ENCODE peak calls at places on chromosomes 7 and 10, in seven cellular contexts. W is WERI-Rb-1, V is AG04450, J is vagina, Z is HepG2, R is cardiac fibroblast, G is tibial nerve. A is an unnamed sample.

GRCh38 chr7:64884085-64884912 is 18.8 kb upstream of the ZNF273 start:
- DNase-seq in W (no peak), R (no peak), G (no peak), Z (no peak), J (peak), V (no peak), A (no peak)

GRCh38 chr7:104971290-104972071 is 42.5 kb upstream of the KMT2E start:
- DNase-seq in J (no peak), G (no peak), V (no peak), R (peak), Z (peak), W (no peak), A (no peak)

GRCh38 chr10:45470098-45471012 is 96.3 kb downstream of the ALOX5 start:
- DNase-seq in R (peak), V (peak), W (no peak), J (no peak), G (no peak), Z (peak), A (peak)

GRCh38 chr7:5332579-5332978 is 49.8 kb downstream of the SLC29A4 start:
- DNase-seq in G (no peak), V (no peak), R (no peak), Z (no peak), W (no peak), J (no peak), A (no peak)

GRCh38 chr10:122984708-122985107 is 4.5 kb downstream of the PSTK start:
- DNase-seq in W (no peak), R (no peak), G (no peak), J (no peak), Z (no peak), V (no peak), A (no peak)

GRCh38 chr7:82816272-82816671 is 346.4 kb downstream of the PCLO start:
- DNase-seq in G (no peak), Z (no peak), W (no peak), R (no peak), V (no peak), J (no peak), A (no peak)

GRCh38 chr10:72893136-72893798 is at the start of gene OIT3:
- DNase-seq in G (no peak), Z (no peak), V (no peak), W (no peak), R (peak), J (no peak), A (no peak)

GRCh38 chr7:14420768-14421167 is 431.3 kb upstream of the ETV1 start:
- DNase-seq in R (no peak), Z (no peak), V (no peak), G (no peak), J (no peak), W (no peak), A (no peak)

GRCh38 chr10:91123246-91123645 is 97.2 kb upstream of the PCGF5 start:
- DNase-seq in G (no peak), R (no peak), V (no peak), J (no peak), Z (no peak), W (no peak), A (no peak)

DNA sequence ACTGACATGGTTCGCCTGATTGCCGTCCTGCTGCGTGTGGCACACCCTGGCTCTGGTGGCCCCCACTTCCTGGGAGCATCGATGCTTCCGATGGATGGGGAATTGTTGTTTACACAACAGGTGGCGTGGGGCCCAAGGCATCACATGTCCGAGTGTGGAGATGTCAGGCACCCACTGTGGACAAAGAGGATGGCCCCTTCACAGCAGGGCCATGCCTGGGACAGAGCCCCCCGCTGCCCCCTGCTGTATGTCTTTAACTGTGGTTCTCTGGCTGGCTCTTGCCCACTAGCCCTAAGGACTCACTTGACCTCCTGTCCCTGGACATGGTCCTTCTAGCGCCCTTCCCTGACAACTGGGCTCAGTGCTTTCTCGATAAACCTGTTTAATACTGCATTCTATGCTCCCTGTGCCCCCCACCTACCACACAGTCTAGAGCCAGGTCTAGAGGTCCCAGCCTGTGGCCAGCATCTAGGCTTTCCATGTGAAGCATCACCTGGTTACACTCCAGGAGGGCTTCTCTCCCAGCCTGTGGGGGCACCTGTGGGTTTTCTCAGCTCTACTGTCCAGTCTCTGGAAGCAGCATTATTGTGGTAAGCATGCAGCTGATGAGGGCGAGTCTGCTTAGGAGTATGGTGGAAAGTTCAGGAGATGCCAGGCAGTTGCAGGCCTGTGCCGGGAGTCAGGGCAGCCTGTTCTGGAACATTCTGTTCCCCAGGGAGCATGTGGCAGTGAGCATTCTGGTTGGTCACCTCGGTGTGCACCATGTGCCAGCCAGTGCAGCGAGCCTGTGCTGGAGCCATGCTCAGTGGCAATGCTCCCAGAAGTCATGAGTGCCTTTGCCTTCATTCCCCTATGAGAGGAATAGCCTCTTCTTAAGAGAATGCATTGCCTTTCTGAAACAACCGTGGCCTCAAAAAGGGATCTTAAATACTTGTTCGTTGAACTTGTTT is 10.4 kb downstream of the ADCY1 start:
- DNase-seq in W (no peak), Z (no peak), J (no peak), V (no peak), G (no peak), R (no peak), A (no peak)
- TF ChIP-seq CTCF in W (peak), Z (peak), J (no peak), V (no peak), G (no peak), R (no peak), A (no peak)

DNA sequence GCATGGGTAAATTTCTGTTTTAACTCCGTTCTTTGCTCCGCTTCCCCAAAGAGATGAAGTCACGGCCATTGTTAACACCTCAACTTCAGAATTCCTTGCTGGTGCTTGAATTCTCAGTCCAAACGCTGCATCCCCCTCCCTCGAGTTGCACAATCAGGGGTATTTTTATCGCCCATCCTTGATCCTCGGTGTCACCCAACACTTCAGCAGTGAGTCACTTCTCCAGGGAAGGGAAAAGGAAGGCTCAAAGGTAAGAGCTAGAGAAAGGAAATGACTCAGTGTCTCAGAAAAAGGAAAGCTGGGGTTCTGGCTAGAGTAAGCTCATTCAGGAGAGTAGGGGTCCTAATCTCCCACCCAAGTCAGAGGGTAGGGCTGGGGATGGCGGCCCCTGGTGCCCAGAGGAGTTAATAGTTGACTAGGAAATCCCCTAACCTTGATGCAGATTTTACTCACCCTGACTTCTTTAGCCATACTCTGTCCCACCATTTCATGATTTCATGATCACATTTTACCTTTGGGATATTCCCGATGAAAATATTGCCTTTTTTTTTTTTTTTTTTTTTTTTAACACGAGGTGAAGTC is 39.8 kb upstream of the TRIM8 start:
- DNase-seq in J (no peak), Z (no peak), W (no peak), R (peak), V (peak), G (no peak), A (peak)
- H3K4me3 ChIP-seq in J (no peak), Z (no peak), W (no peak), R (no peak), V (peak), G (no peak), A (no peak)

DNA sequence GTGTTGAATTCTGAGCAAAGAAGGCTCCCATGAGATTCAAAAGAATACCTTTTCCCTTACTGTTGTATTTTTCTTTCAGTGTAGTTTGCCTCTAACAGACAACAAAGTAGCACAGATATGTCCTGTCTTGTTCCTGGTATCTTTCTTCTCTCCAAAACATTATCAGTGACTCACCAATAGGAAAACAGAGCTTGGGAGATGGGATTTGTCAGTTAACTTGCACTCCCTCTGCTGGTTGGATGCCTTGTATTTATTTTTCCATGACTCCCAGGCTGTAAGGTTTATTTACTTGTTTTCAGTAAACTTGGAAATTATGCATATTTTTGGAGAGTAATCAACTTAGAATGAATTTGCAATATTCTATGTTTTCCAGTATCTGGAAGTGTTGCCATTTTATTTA is 129.7 kb downstream of the SAMD9 start:
- DNase-seq in W (no peak), Z (peak), G (peak), J (no peak), R (peak), V (no peak), A (peak)
- TF ChIP-seq CTCF in W (peak), Z (peak), G (peak), J (peak), R (peak), V (peak), A (peak)

DNA sequence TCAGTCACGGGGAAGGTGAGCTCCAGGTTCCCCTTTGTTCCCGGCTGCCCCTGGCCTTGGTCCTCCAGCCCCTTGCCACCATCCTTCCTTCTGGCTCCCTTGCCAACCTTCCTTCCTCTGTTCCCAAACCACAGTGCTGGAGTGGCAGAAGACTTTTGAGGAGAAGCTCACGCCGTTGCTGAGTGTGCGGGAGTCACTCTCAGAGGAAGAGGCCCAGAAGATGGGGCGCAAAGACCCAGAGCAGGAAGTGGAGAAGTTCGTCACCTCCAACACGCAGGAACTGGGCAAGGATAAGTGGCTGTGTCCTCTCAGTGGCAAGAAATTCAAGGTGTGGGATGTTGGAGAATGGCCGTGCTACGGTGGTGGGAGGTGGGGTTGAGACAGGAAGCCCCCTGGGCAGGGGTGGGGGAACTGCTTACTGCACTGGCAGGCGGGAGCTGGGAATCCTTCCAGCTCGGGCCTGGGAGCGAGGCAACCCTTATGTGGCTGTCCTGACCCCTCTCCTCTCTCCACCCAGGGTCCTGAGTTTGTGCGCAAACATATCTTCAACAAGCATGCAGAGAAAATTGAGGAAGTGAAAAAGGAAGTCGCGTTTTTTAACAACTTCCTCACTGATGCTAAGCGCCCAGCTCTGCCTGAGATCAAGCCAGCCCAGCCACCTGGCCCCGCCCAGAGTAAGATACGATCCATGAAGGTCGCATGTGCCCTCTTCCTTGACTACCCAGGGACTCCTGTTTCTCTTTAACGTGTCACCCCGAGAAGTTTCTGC is 2.1 kb downstream of the UFSP1 start:
- DNase-seq in Z (no peak), R (no peak), W (no peak), J (no peak), G (no peak), V (no peak), A (peak)
- H3K4me3 ChIP-seq in Z (no peak), R (no peak), W (no peak), J (no peak), G (no peak), V (no peak), A (no peak)

DNA sequence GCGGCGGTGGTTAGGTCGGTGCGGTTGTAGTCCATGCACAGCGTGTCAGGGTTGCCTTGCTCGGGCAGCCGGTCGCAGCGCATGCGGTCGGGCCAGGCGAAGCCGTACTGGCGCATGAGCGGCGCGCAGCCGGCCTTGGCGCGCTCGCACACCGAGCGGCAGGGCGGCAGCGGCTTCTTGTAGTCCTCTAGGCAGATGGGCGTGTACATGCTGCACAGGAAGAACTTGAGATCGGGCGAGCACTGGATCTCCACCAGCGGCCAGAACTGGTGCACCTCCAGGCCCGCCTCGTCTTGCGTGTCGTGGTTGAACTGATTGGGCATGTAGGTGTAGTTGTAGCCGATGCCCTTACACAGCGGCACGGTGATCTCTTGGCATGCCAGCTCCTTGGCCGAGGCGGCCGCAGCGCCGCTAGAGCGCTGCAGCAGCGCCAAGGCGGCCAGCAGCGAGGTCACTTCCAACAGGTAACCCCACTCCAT is 1.1 kb downstream of the FZD8 start:
- DNase-seq in Z (peak), G (peak), V (peak), W (peak), R (peak), J (no peak), A (peak)
- TF ChIP-seq CTCF in Z (no peak), G (no peak), V (no peak), W (no peak), R (no peak), J (no peak), A (no peak)

GRCh38 chr10:14010827-14011574 is 319.7 kb downstream of the FRMD4A start:
- DNase-seq in V (no peak), R (no peak), W (no peak), G (no peak), Z (no peak), J (no peak), A (no peak)

GRCh38 chr10:14014423-14014822 is 316.3 kb downstream of the FRMD4A start:
- DNase-seq in W (no peak), R (no peak), V (no peak), J (no peak), Z (no peak), G (no peak), A (no peak)

GRCh38 chr10:14009315-14010082 is 321.2 kb downstream of the FRMD4A start:
- DNase-seq in V (peak), W (no peak), J (no peak), R (peak), Z (no peak), G (no peak), A (peak)

GRCh38 chr10:14008648-14009072 is 322.1 kb downstream of the FRMD4A start:
- DNase-seq in R (peak), Z (no peak), J (no peak), W (no peak), G (no peak), V (no peak), A (peak)

DNA sequence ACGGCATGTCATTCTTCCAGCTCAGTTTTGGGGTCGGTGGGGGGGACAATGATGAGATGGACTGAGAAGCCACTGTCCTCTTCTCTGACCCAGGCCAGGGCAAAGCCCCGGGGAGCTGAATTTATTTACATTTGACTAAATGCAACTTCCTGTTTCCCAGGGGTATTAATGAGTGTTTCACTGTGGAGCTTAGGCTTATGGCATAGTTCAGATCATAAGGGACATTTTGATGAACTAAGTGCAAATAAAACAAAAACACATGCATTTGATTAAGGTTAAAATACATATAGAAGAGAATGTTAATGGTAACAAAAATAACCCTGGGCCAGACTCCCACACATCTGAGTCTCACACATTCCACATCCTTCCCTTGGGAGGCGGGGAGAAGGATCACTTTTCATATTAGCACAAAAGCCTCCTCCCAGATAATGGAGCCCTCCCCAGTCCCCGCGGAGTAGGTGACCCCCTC is 320.6 kb downstream of the FRMD4A start:
- DNase-seq in V (peak), G (no peak), R (peak), W (no peak), Z (no peak), J (no peak), A (peak)
- H3K4me3 ChIP-seq in V (peak), G (no peak), R (peak), W (peak), Z (no peak), J (peak), A (peak)

DNA sequence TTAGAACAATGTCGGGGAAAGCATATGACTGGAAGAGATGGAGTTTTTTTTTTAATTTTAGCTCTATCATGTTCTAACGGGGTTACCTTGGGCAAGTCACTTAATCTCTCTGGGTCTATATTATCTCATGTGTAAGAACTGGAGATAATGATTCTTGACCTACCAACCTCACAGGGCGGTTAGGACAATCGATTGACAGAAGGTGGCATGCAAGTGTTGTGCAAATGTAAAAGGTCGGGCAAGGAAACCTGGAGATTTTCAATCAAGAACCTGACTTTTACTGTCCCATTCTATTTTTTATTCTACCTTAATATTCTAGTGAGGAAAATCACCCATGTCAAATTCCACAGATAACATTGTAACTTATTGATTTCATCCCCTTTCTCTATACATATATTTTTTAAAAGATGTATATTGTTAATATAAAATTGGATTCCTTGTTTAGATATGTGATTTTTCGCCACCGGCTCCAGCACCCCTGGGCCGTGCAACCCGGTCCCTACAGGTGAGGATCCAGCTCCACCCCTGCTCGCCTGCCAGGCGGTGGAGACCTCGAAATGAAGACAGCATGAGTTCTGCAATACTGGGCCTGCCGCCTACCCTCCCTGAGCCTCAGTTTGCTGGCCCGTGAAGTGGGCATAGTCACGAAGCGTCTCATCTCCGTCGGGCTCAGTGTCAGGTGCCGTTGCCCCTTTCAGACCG is 497.6 kb upstream of the PHF14 start:
- DNase-seq in Z (no peak), W (peak), J (no peak), R (no peak), V (no peak), G (no peak), A (no peak)
- TF ChIP-seq CTCF in Z (no peak), W (no peak), J (no peak), R (no peak), V (no peak), G (no peak), A (no peak)

DNA sequence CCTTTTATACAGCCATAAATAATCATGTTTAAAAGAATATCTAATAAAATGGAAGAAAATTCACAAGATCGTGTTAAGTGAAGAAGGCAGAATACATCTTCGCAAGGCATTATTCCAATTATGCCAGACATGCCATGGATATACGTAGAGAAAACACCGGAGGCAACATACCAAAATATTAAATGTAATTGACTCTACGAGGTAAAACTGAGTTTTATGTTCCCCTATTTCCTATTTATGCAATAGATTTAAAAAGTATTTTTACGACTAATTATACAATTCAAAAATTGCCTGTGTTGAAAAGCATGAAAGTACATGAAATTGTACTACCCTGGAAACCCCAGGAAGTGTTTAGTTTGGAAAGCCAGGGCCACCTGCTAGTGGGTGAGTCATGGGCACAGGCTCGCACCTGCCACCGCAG is 935 bp upstream of the REPIN1 start:
- DNase-seq in G (no peak), W (no peak), Z (no peak), R (no peak), V (no peak), J (no peak), A (no peak)
- H3K4me3 ChIP-seq in G (peak), W (peak), Z (peak), R (peak), V (peak), J (peak), A (peak)

GRCh38 chr10:59240581-59241183 is 64.2 kb downstream of the PHYHIPL start:
- DNase-seq in W (no peak), V (peak), G (peak), J (no peak), Z (peak), R (peak), A (peak)
- TF ChIP-seq CTCF in W (no peak), V (peak), G (peak), J (peak), Z (peak), R (peak), A (peak)